ENCODE peak calls at places on chromosomes 1 and 21, in seven cellular contexts. G, T, E, A, Z, J and I are unnamed samples.

GRCh38 chr1:116415699-116416533 is 42.9 kb downstream of the ATP1A1 start:
- DNase-seq in A (no peak), G (no peak), T (peak), E (no peak), Z (peak), J (no peak), I (no peak)

GRCh38 chr1:208510192-208510952 is 266.2 kb upstream of the PLXNA2 start:
- DNase-seq in G (no peak), T (no peak), Z (no peak), J (peak), A (no peak), E (no peak), I (no peak)

GRCh38 chr1:226948480-226948879 is 8.4 kb downstream of the COQ8A start:
- DNase-seq in E (no peak), A (no peak), T (no peak), Z (no peak), G (no peak), J (no peak), I (no peak)

GRCh38 chr1:84427520-84428188 is 29.4 kb downstream of the DNASE2B start:
- DNase-seq in J (no peak), E (no peak), Z (no peak), T (no peak), A (no peak), G (no peak), I (no peak)

GRCh38 chr1:79373481-79374132 is 367.1 kb upstream of the ADGRL4 start:
- DNase-seq in T (no peak), J (no peak), G (no peak), Z (no peak), A (no peak), E (peak), I (no peak)

GRCh38 chr1:195954848-195955247 is 653.4 kb downstream of the KCNT2 start:
- DNase-seq in T (no peak), E (no peak), J (no peak), G (no peak), Z (no peak), A (no peak), I (no peak)

GRCh38 chr1:54577612-54578011 is 29.6 kb downstream of the ACOT11 start:
- DNase-seq in E (peak), J (no peak), G (no peak), T (no peak), Z (no peak), A (no peak), I (peak)

GRCh38 chr21:33261635-33262034 is 4.5 kb upstream of the IL10RB start:
- DNase-seq in T (no peak), E (no peak), G (no peak), J (no peak), A (no peak), Z (no peak), I (no peak)

GRCh38 chr21:38989745-38990423 is 184.2 kb downstream of the ETS2 start:
- DNase-seq in A (no peak), J (peak), G (no peak), Z (peak), T (no peak), E (no peak), I (peak)

GRCh38 chr1:5751833-5752714 is 240.2 kb downstream of the NPHP4 start:
- DNase-seq in E (no peak), T (no peak), G (no peak), Z (peak), A (no peak), J (no peak), I (no peak)

GRCh38 chr1:86067626-86068025 is 88.9 kb downstream of the COL24A1 start:
- DNase-seq in J (no peak), A (no peak), G (no peak), T (no peak), Z (no peak), E (no peak), I (no peak)

GRCh38 chr1:225860860-225861441 is 21.2 kb downstream of the TMEM63A start:
- DNase-seq in J (no peak), A (no peak), T (no peak), Z (no peak), G (no peak), E (no peak), I (no peak)

GRCh38 chr1:178417858-178418257 is 78.9 kb downstream of the CLEC20A start:
- DNase-seq in A (no peak), E (no peak), T (no peak), J (peak), G (no peak), Z (no peak), I (no peak)

GRCh38 chr1:37726191-37726590 is 33.9 kb downstream of the CDCA8 start:
- DNase-seq in Z (no peak), T (no peak), A (no peak), G (no peak), J (no peak), E (no peak), I (no peak)

GRCh38 chr1:228542376-228542775 is 55.2 kb downstream of the RNF187 start:
- DNase-seq in T (no peak), Z (no peak), G (no peak), J (no peak), E (no peak), A (no peak), I (no peak)

GRCh38 chr21:32301596-32301995 is 2.9 kb downstream of the MRAP start:
- DNase-seq in G (no peak), E (no peak), Z (no peak), A (no peak), J (no peak), T (no peak), I (no peak)

GRCh38 chr1:182206628-182207239 is 145.2 kb upstream of the ZNF648 start:
- DNase-seq in Z (peak), G (no peak), T (no peak), E (no peak), A (no peak), J (no peak), I (peak)

GRCh38 chr1:27658951-27659496 is 13.0 kb downstream of the IFI6 start:
- DNase-seq in E (no peak), T (peak), G (peak), Z (peak), J (no peak), A (no peak), I (peak)

GRCh38 chr1:3283849-3284248 is 170.6 kb upstream of the ARHGEF16 start:
- DNase-seq in J (no peak), E (no peak), G (peak), T (peak), A (no peak), Z (peak), I (peak)